ENCODE peak calls at places on chromosomes 12 and 14, in four cellular contexts. E, Q, W and C are unnamed samples.

GRCh38 chr14:104288272-104288671 is 149.9 kb downstream of the KIF26A start:
- DNase-seq in E (no peak), Q (peak; percentile 24), W (peak; percentile 6), C (no peak)

GRCh38 chr14:45526715-45527549 is 273.9 kb upstream of the MIS18BP1 start:
- DNase-seq in E (peak; percentile 10), Q (no peak), W (no peak), C (no peak)

GRCh38 chr14:20499881-20500280 is 5.5 kb upstream of the RNASE10 start:
- DNase-seq in E (no peak), Q (no peak), W (no peak), C (no peak)

GRCh38 chr12:54431911-54432814 is 13.1 kb upstream of the ITGA5 start:
- DNase-seq in E (no peak), Q (no peak), W (peak; percentile 66), C (no peak)

GRCh38 chr12:122139941-122140340 is 34.1 kb downstream of the IL31 start:
- DNase-seq in E (no peak), Q (no peak), W (no peak), C (no peak)

GRCh38 chr12:25959069-25959961 is 833 bp downstream of the RASSF8 start:
- DNase-seq in E (peak; percentile 57), Q (peak; percentile 64), W (peak; percentile 31), C (no peak)

GRCh38 chr14:103296007-103296406 is 38.0 kb upstream of the EIF5 start:
- DNase-seq in E (no peak), Q (no peak), W (no peak), C (no peak)

GRCh38 chr12:48988030-48988649 is 10.0 kb downstream of the WNT1 start:
- DNase-seq in E (peak; percentile 64), Q (peak; percentile 78), W (peak; percentile 75), C (peak; percentile 59)

GRCh38 chr12:120228041-120228290 is 27.1 kb upstream of the RPLP0 start:
- DNase-seq in E (no peak), Q (no peak), W (no peak), C (no peak)

GRCh38 chr14:79596531-79596930 is 614.8 kb downstream of the DIO2 start:
- DNase-seq in E (no peak), Q (no peak), W (no peak), C (no peak)

GRCh38 chr14:99663716-99664635 is 19.0 kb downstream of the HHIPL1 start:
- DNase-seq in E (no peak), Q (no peak), W (no peak), C (no peak)

GRCh38 chr12:128823216-128823915 is 392 bp downstream of the SLC15A4 start:
- DNase-seq in E (peak; percentile 10), Q (peak; percentile 62), W (peak; percentile 57), C (peak; percentile 1)

GRCh38 chr14:38882533-38882932 is 220.5 kb downstream of the SEC23A start:
- DNase-seq in E (no peak), Q (no peak), W (no peak), C (no peak)

GRCh38 chr14:96752594-96752993 is 44.6 kb upstream of the VRK1 start:
- DNase-seq in E (no peak), Q (no peak), W (no peak), C (no peak)

GRCh38 chr12:14545144-14546124 is 22.2 kb downstream of the PLBD1 start:
- DNase-seq in E (no peak), Q (no peak), W (peak; percentile 21), C (no peak)

GRCh38 chr14:34462132-34462893 is at the start of gene SPTSSA:
- DNase-seq in E (peak; percentile 77), Q (peak; percentile 96), W (peak; percentile 96), C (peak; percentile 72)

GRCh38 chr12:65657635-65658034 is 166.6 kb upstream of the HMGA2 start:
- DNase-seq in E (no peak), Q (no peak), W (no peak), C (no peak)

GRCh38 chr14:49160983-49161382 is 425.2 kb downstream of the RPS29 start:
- DNase-seq in E (no peak), Q (no peak), W (no peak), C (no peak)

GRCh38 chr12:182381-182883 is 31.5 kb downstream of the SLC6A12 start:
- DNase-seq in E (no peak), Q (peak; percentile 34), W (no peak), C (no peak)

GRCh38 chr12:64968989-64969819 is 144.8 kb downstream of the TBC1D30 start:
- DNase-seq in E (peak; percentile 36), Q (no peak), W (no peak), C (no peak)

GRCh38 chr14:102028733-102029132 is 58.1 kb downstream of the HSP90AA1 start:
- DNase-seq in E (no peak), Q (no peak), W (peak; percentile 57), C (no peak)

GRCh38 chr12:108419949-108420348 is 80.8 kb upstream of the CMKLR1 start:
- DNase-seq in E (no peak), Q (no peak), W (no peak), C (no peak)

GRCh38 chr12:111747333-111747732 is 19.4 kb upstream of the ALDH2 start:
- DNase-seq in E (no peak), Q (no peak), W (no peak), C (no peak)

GRCh38 chr12:114685869-114686268 is 1.9 kb upstream of the TBX3 start:
- DNase-seq in E (no peak), Q (no peak), W (no peak), C (no peak)

GRCh38 chr14:102902523-102903247 is 19.8 kb upstream of the AMN start:
- DNase-seq in E (no peak), Q (no peak), W (no peak), C (no peak)

GRCh38 chr12:103821773-103822172 is 19.3 kb downstream of the NT5DC3 start:
- DNase-seq in E (no peak), Q (no peak), W (no peak), C (no peak)

GRCh38 chr12:73629893-73630872 is 907.5 kb upstream of the ATXN7L3B start:
- DNase-seq in E (no peak), Q (no peak), W (no peak), C (no peak)

GRCh38 chr14:51006781-51007211 is 62.5 kb upstream of the PYGL start:
- DNase-seq in E (no peak), Q (no peak), W (no peak), C (no peak)

DNA sequence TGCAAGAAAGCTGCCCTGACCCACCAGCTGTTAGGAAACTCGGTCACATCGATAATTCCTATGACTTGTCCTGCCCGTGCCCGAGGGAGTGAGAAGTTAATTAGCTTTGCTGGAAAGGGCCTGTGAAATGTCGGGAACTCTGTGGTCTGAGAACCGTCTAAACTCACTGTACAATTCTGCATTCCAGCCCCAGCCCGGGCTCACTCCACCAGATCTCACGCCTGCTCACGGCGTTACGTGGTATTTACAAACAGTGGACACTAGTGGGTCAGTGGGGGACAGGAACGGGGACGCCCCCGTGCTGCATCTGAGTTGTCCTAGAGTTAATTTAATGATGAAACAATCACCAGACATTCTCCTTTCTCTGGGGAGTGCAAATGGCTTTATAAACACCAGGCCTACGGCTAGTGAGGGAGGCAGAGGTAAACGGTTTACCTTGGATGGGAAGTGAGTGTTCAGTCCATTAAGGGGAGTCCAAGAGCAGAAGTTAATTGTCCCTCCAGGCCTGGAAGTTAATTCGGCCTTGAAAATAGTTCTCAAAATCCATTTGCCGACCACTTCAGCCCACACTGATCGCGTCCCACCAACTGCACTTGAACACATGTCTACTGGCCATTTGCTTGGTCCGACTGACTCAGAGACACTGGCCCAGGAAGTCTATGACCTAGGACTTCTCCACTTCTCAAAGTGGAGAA is 93.5 kb upstream of the MED13L start:
- DNase-seq in E (no peak), Q (no peak), W (no peak), C (no peak)
- H3K9me3 ChIP-seq in E (no peaks in the 10 kb centered on the region), Q (no peaks in the 10 kb centered on the region), W (no peaks in the 10 kb centered on the region), C (no peaks in the 10 kb centered on the region)

GRCh38 chr12:20398720-20399119 is 30.4 kb downstream of the PDE3A start:
- DNase-seq in E (no peak), Q (no peak), W (no peak), C (no peak)

GRCh38 chr12:20404576-20405346 is 36.4 kb downstream of the PDE3A start:
- DNase-seq in E (no peak), Q (peak; percentile 46), W (peak; percentile 40), C (no peak)

GRCh38 chr12:20400003-20400402 is 31.7 kb downstream of the PDE3A start:
- DNase-seq in E (no peak), Q (no peak), W (no peak), C (no peak)

DNA sequence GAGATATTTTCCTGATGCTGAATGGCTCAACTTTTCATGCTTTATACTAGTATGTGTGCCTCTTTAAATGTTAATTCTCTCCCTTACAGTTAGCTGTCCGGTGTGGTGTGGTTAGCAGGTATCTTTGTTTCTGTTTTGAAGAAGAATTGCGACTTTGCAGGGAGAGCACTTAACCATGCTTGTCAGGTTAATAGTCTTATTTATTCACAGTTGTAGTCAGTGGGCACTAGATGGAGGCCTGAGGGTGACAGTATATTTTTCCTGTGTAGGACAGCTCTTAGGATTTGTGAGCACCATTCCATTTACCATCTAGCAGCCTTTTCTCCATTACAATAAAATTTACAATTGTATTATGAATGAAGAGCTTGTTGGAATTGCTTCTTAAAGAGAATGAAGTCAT is 34.9 kb downstream of the PDE3A start:
- DNase-seq in E (no peak), Q (no peak), W (no peak), C (no peak)
- H3K36me3 ChIP-seq in E (no peaks in the 10 kb centered on the region), Q (no peaks in the 10 kb centered on the region), W (no peaks in the 10 kb centered on the region), C (no peaks in the 10 kb centered on the region)

DNA sequence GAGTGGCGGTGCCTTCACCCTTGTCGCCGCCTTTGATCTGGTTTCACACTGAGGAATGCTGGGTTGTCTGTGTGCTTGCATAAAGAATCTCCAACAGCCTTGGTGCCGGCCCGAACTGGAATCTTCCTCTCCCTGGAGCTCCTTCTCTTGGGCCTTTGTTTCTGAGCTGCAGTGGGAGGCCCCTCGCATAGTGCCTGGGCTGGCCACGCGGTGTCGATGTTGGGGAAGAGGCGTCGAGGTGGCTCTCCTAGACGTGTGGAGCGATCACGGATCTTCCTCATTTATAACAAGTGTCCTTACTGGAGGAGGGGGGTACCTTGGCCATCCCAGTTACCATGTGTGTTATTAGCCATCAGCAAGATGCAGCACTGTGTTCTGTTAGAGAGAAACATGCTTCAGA is 60.6 kb downstream of the ADGRD1 start:
- DNase-seq in E (no peak), Q (peak; percentile 28), W (no peak), C (no peak)
- H3K9me3 ChIP-seq in E (no peaks in the 10 kb centered on the region), Q (no peaks in the 10 kb centered on the region), W (no peaks in the 10 kb centered on the region), C (no peaks in the 10 kb centered on the region)

DNA sequence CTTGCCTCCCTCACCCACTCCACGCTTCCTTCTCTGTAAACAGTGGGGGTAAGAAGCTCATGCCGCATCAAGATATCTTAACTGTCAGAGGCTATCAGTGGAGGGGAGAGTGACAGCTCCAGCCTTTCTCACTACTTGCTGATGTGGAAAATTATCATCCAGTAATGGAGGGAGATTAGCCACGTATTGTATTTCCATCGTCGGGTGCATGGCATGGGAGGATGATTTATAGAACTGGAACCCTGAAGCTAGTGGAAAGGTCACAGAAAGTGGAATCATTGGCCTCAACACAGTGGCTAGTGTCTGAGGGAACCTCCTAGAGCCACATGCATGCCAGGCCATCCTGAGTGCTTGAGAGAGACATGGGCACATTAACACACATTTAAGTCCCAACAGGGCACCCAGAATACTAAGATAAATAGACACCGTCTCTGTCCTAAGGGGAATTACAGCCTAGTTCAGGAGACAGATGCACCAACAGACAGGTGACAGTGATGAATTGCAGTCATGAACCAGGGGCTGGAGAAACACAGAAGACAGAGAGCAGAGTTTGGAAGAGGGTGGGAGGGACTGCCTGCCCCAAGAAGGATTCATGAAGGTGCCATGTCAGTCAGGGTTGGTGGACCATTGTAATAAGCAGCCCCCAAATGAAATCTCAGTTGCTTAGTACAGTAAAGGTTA is 270.7 kb upstream of the FKBP4 start:
- DNase-seq in E (no peak), Q (no peak), W (no peak), C (no peak)
- H3K36me3 ChIP-seq in E (no peaks in the 10 kb centered on the region), Q (no peaks in the 10 kb centered on the region), W (no peaks in the 10 kb centered on the region), C (no peaks in the 10 kb centered on the region)